ENCODE peak calls at places on chromosome 3, in four cellular contexts. L is IMR-90, M is GM12878, R is K562. E is an unnamed sample.

GRCh38 chr3:185508330-185508729 is 9.5 kb upstream of the TMEM41A start:
- DNase-seq in L (no peak), R (no peak), M (no peak), E (no peak)

GRCh38 chr3:66822059-66823009 is 175.8 kb upstream of the KBTBD8 start:
- DNase-seq in M (peak), R (peak), L (peak), E (peak)

GRCh38 chr3:121998030-121998580 is 23.9 kb downstream of the ILDR1 start:
- DNase-seq in L (peak), M (no peak), R (no peak), E (peak)

GRCh38 chr3:117846238-117846637 is 1136.7 kb downstream of the TUSC7 start:
- DNase-seq in L (no peak), R (no peak), M (no peak), E (no peak)

GRCh38 chr3:171847595-171848259 is 4.6 kb downstream of the TMEM212 start:
- DNase-seq in L (no peak), R (no peak), M (no peak), E (no peak)

GRCh38 chr3:69033470-69033869 is 18.7 kb downstream of the TMF1 start:
- DNase-seq in R (no peak), M (no peak), L (peak), E (peak)

GRCh38 chr3:118146658-118147375 is 887.8 kb downstream of the IGSF11 start:
- DNase-seq in R (no peak), L (no peak), M (no peak), E (no peak)

GRCh38 chr3:66618066-66618465 is 117.2 kb upstream of the LRIG1 start:
- DNase-seq in R (no peak), L (peak), M (no peak), E (no peak)

GRCh38 chr3:150391200-150391599 is 16.9 kb upstream of the TSC22D2 start:
- DNase-seq in R (no peak), L (peak), M (no peak), E (peak)

GRCh38 chr3:126503701-126504100 is 13.9 kb downstream of the UROC1 start:
- DNase-seq in M (no peak), R (no peak), L (no peak), E (no peak)

GRCh38 chr3:4894891-4895530 is 84.2 kb upstream of the BHLHE40 start:
- DNase-seq in M (no peak), L (no peak), R (no peak), E (no peak)

GRCh38 chr3:194112120-194113106 is 23.5 kb upstream of the HES1 start:
- DNase-seq in R (no peak), L (no peak), M (no peak), E (no peak)

GRCh38 chr3:473284-473800 is 276.8 kb downstream of the CHL1 start:
- DNase-seq in L (no peak), R (no peak), M (no peak), E (no peak)

GRCh38 chr3:65963787-65964707 is 74.7 kb downstream of the MAGI1 start:
- DNase-seq in L (peak), R (no peak), M (peak), E (peak)

GRCh38 chr3:13704174-13704573 is 155.2 kb downstream of the FBLN2 start:
- DNase-seq in M (no peak), L (no peak), R (no peak), E (no peak)

GRCh38 chr3:12758025-12758830 is 831 bp downstream of the TMEM40 start:
- DNase-seq in M (no peak), L (peak), R (no peak), E (peak)

GRCh38 chr3:134754768-134755559 is 40.1 kb upstream of the EPHB1 start:
- DNase-seq in R (peak), M (no peak), L (peak), E (peak)

GRCh38 chr3:64214002-64214696 is 11.1 kb downstream of the PRICKLE2 start:
- DNase-seq in R (no peak), L (peak), M (no peak), E (peak)

GRCh38 chr3:127706312-127706711 is 33.6 kb downstream of the ABTB1 start:
- DNase-seq in R (no peak), M (no peak), L (no peak), E (no peak)

GRCh38 chr3:172305552-172305951 is 142.7 kb downstream of the GHSR start:
- DNase-seq in R (no peak), L (peak), M (no peak), E (peak)

GRCh38 chr3:61580982-61581654 is 19.7 kb downstream of the PTPRG start:
- DNase-seq in M (no peak), R (no peak), L (no peak), E (no peak)

GRCh38 chr3:48516571-48516970 is 12.6 kb upstream of the SHISA5 start:
- DNase-seq in L (no peak), M (no peak), R (no peak), E (no peak)

GRCh38 chr3:12187448-12188327 is 29.0 kb upstream of the TIMP4 start:
- DNase-seq in R (no peak), M (peak), L (peak), E (peak)

GRCh38 chr3:142633073-142633472 is 36.9 kb downstream of the PLS1 start:
- DNase-seq in M (no peak), L (no peak), R (no peak), E (no peak)

GRCh38 chr3:4816306-4816705 is 162.9 kb upstream of the BHLHE40 start:
- DNase-seq in R (no peak), M (no peak), L (no peak), E (no peak)

DNA sequence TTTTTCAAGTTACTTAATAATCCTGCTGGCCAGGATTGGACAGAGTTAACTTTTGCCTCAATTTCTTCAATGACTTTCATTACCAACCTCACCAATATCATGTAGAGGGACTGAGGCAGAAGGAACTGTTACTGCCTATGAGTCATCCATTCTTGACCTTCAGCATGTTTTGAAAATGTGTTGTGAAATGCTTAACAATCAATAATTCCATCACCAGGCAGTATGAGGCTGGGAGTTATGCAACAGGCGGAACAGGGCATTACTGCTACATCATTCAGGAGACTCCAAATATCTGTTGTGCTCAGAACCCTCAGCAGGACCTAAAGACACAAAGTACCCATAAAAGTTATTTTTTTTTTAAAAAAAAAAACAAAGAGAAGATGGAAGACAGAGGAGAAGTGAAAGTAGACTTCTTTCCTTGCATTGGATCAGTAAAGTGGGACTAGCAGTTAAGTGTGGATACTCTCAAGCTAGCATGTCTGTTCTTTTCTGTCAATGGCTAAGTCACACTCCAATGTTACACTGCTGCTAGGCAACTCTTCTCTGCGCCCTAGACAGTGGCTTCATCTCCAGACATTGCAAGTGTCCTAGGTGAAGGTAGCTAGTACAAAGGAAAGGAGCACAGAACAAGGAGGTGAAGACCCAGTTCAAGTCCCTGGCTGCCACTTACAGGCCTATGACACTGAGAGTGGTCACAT is 184.9 kb upstream of the LPP start:
- DNase-seq in M (no peak), R (no peak), L (peak), E (no peak)
- TF ChIP-seq CTCF in M (no peak), R (no peak), L (no peak), E (no peak)

GRCh38 chr3:24622138-24622537 is 127.5 kb upstream of the THRB start:
- DNase-seq in L (no peak), M (no peak), R (no peak), E (no peak)

GRCh38 chr3:24615177-24615576 is 120.5 kb upstream of the THRB start:
- DNase-seq in R (no peak), M (no peak), L (no peak), E (no peak)

GRCh38 chr3:24614353-24614752 is 119.7 kb upstream of the THRB start:
- DNase-seq in L (no peak), R (no peak), M (no peak), E (no peak)

GRCh38 chr3:24616138-24616829 is 121.6 kb upstream of the THRB start:
- DNase-seq in M (no peak), R (no peak), L (no peak), E (no peak)
- TF ChIP-seq FOS in M (no peak), R (no peak), L (no peak), E (no peak)

DNA sequence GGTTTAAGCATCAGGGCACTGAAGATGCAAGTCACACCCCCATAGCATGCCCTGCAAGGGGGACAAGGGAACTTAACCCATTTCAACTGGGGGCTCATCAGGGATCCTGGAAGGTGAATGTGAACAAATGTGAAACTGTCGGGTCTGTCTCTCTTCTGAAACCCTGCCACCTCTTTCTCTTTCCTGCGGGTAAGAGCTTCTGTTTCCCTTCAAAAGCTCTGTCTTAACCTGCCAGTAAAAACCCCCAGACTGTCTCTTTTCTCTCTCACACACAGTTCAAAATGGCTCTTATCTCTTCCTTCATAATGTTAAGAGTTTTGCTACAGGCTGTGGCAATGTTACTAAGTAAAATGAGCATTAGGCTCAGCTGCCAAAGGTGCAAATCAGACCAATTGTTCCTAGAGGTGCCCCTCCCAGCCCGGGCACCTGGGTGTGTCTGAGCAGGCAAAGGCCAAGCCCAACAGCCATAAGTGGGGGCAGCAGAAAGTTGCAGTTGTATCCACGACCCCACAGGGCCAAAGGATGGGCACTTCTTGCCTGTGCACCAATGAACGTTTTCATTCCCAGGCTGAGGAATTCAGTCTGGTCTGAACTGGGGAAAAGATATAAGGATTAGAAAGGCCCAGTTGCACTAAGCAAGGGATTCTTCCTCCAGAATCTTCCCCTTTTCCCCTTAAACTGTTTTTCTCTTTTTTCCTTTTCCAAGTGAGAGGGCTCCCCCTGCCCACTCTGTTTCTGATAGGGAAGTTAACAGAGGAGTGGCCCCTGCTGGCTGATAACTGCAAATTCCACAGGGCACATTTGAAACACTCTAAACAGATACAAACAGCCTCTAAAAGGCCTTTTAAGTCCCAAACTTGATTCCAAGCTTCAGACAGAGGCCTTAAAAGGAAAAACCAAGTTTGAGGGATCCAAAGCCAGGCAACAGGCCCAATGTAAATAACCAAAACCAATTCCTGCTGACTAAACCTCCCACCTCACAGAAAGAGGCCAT is 113.8 kb upstream of the EPHA6 start:
- DNase-seq in M (no peak), L (no peak), R (no peak), E (no peak)
- TF ChIP-seq CTCF in M (no peak), L (no peak), R (no peak), E (no peak)

DNA sequence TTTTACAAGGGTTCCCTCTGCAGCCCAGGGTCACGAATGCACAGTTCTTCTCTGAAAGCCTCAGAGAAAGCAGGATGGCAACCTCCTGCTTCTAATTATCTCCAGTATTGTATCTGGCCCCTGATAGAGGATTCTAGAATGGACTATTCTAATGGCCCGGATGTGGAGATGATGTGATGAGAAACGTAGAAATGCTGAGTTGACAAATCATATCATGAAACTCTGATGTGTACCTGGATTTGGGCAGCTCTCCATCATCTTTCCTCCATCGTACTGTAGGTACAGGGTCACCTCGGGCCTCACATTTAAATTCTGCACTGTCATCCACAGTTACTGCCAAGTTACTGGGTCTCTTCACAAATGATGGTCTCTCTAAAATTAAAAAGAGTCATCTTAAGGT is 1050.8 kb downstream of the ROBO1 start:
- DNase-seq in R (no peak), L (no peak), M (no peak), E (no peak)
- TF ChIP-seq FOS in R (no peak), L (no peak), M (no peak), E (no peak)

GRCh38 chr3:114365268-114365667 is 71.4 kb downstream of the TIGIT start:
- DNase-seq in L (peak), M (no peak), R (no peak), E (no peak)

GRCh38 chr3:114365909-114366308 is 72.1 kb downstream of the TIGIT start:
- DNase-seq in L (no peak), M (no peak), R (no peak), E (no peak)

GRCh38 chr3:114376091-114376490 is 82.3 kb downstream of the TIGIT start:
- DNase-seq in R (no peak), L (no peak), M (no peak), E (no peak)

GRCh38 chr3:114374433-114374832 is 80.6 kb downstream of the TIGIT start:
- DNase-seq in L (no peak), R (no peak), M (no peak), E (no peak)

GRCh38 chr3:114370537-114371174 is 76.8 kb downstream of the TIGIT start:
- DNase-seq in R (no peak), L (no peak), M (no peak), E (no peak)
- TF ChIP-seq CTCF in R (no peak), L (no peak), M (peak), E (no peak)

GRCh38 chr3:8619548-8619947 is 25.1 kb downstream of the SSUH2 start:
- DNase-seq in M (no peak), R (no peak), L (peak), E (no peak)

GRCh38 chr3:8622873-8623725 is 21.5 kb downstream of the SSUH2 start:
- DNase-seq in R (peak), L (peak), M (no peak), E (peak)

GRCh38 chr3:8623741-8624140 is 20.9 kb downstream of the SSUH2 start:
- DNase-seq in M (no peak), L (no peak), R (no peak), E (no peak)

GRCh38 chr3:8621141-8621540 is 23.5 kb downstream of the SSUH2 start:
- DNase-seq in R (no peak), L (no peak), M (no peak), E (no peak)

DNA sequence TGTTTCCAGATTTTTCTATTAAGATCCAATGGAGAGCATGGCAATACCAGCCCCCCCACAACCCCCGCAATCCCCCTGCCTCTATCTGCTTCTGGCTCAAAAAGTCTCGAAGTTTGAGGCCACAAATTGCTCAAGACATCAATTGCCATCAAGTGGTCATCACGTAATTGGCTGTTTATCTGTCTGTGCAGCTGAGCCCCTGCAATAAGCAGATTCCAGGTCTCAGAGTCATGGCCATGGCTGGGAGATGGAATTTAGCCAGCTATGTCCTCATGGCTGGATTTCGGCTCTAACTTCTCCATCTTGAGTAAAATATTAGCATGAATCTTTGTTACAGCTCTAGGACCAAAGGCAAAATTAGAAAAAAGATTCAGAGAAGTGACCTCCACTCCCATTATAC is 22.7 kb downstream of the SSUH2 start:
- DNase-seq in L (peak), M (no peak), R (no peak), E (no peak)
- TF ChIP-seq FOS in L (peak), M (no peak), R (no peak), E (no peak)